ENCODE peak calls at places on chromosomes 5 and 9, in ten cellular contexts. R, E, G, S, Q, U, X, C, K and Z are unnamed samples.
A peak's percentile ranks its signal among the peaks of the same experiment; 100 is the strongest.

GRCh38 chr9:88783613-88784230 is 207.5 kb upstream of the S1PR3 start:
- DNase-seq in R (no peak), E (no peak), G (no peak), S (no peak), Q (no peak), U (no peak), X (no peak), C (no peak), K (no peak), Z (no peak)

GRCh38 chr5:104345513-104345823 is 782.9 kb upstream of the NUDT12 start:
- DNase-seq in R (no peak), E (no peak), G (no peak), S (no peak), Q (no peak), U (no peak), X (no peak), C (no peak), K (no peak), Z (no peak)

GRCh38 chr9:125568616-125569015 is 138.4 kb downstream of the MAPKAP1 start:
- DNase-seq in R (no peak), E (no peak), G (no peak), S (no peak), Q (no peak), U (no peak), X (no peak), C (no peak), K (no peak), Z (no peak)

GRCh38 chr5:68046445-68046844 is 169.1 kb upstream of the PIK3R1 start:
- DNase-seq in R (peak; percentile 42), E (no peak), G (no peak), S (no peak), Q (no peak), U (peak; percentile 46), X (peak; percentile 96), C (peak; percentile 19), K (no peak), Z (no peak)

GRCh38 chr5:50711280-50711679 is 44.8 kb downstream of the PARP8 start:
- DNase-seq in R (no peak), E (peak; percentile 48), G (no peak), S (peak; percentile 38), Q (peak; percentile 2), U (no peak), X (peak; percentile 6), C (peak; percentile 41), K (no peak), Z (no peak)

GRCh38 chr5:76901522-76901921 is 51.3 kb upstream of the CRHBP start:
- DNase-seq in R (no peak), E (no peak), G (no peak), S (no peak), Q (no peak), U (no peak), X (no peak), C (no peak), K (no peak), Z (no peak)

GRCh38 chr5:91359957-91360609 is 23.0 kb downstream of the ARRDC3 start:
- DNase-seq in R (no peak), E (no peak), G (no peak), S (no peak), Q (no peak), U (no peak), X (no peak), C (no peak), K (no peak), Z (no peak)

GRCh38 chr9:33041459-33042188 is 16.6 kb downstream of the DNAJA1 start:
- DNase-seq in R (no peak), E (no peak), G (no peak), S (no peak), Q (no peak), U (no peak), X (no peak), C (no peak), K (no peak), Z (no peak)

GRCh38 chr9:36928670-36929349 is 105.3 kb downstream of the PAX5 start:
- DNase-seq in R (no peak), E (no peak), G (no peak), S (no peak), Q (no peak), U (no peak), X (peak; percentile 72), C (no peak), K (no peak), Z (no peak)

GRCh38 chr9:92648447-92649406 is 21.2 kb downstream of the IPPK start:
- DNase-seq in R (no peak), E (no peak), G (no peak), S (no peak), Q (peak; percentile 61), U (no peak), X (no peak), C (no peak), K (no peak), Z (no peak)

GRCh38 chr5:31197183-31197582 is 3.7 kb downstream of the CDH6 start:
- DNase-seq in R (no peak), E (no peak), G (no peak), S (no peak), Q (no peak), U (no peak), X (peak; percentile 87), C (no peak), K (no peak), Z (no peak)

GRCh38 chr9:117416856-117417255 is 2.0 kb upstream of the ASTN2 start:
- DNase-seq in R (no peak), E (no peak), G (no peak), S (no peak), Q (no peak), U (no peak), X (no peak), C (no peak), K (no peak), Z (no peak)

GRCh38 chr9:117414906-117415583 is at the start of gene ASTN2:
- DNase-seq in R (no peak), E (no peak), G (peak; percentile 63), S (no peak), Q (peak; percentile 91), U (no peak), X (no peak), C (peak; percentile 38), K (no peak), Z (peak; percentile 71)

GRCh38 chr9:117414220-117414905 is 494 bp downstream of the ASTN2 start:
- DNase-seq in R (no peak), E (no peak), G (peak; percentile 70), S (peak; percentile 37), Q (peak; percentile 80), U (no peak), X (peak; percentile 1), C (peak; percentile 30), K (no peak), Z (peak; percentile 67)

GRCh38 chr9:117413346-117414219 is 1.3 kb downstream of the ASTN2 start:
- DNase-seq in R (no peak), E (no peak), G (peak; percentile 70), S (no peak), Q (peak; percentile 82), U (no peak), X (no peak), C (no peak), K (no peak), Z (peak; percentile 84)

GRCh38 chr9:117415584-117415937 is 704 bp upstream of the ASTN2 start:
- DNase-seq in R (no peak), E (no peak), G (peak; percentile 32), S (no peak), Q (peak; percentile 58), U (no peak), X (no peak), C (no peak), K (no peak), Z (peak; percentile 63)
- TF ChIP-seq CTCF in R (no peak), E (no peak), G (no peak), S (no peak), Q (no peak), U (no peak), X (no peak), C (no peak), K (no peak), Z (peak; percentile 25)

GRCh38 chr9:81083062-81083461 is 606.3 kb downstream of the TLE1 start:
- DNase-seq in R (no peak), E (no peak), G (peak; percentile 4), S (no peak), Q (peak; percentile 3), U (no peak), X (peak; percentile 43), C (no peak), K (no peak), Z (no peak)
- TF ChIP-seq CTCF in R (no peak), E (no peak), G (peak; percentile 34), S (no peak), Q (peak; percentile 28), U (peak; percentile 11), X (peak; percentile 66), C (peak; percentile 7), K (no peak), Z (peak; percentile 17)

DNA sequence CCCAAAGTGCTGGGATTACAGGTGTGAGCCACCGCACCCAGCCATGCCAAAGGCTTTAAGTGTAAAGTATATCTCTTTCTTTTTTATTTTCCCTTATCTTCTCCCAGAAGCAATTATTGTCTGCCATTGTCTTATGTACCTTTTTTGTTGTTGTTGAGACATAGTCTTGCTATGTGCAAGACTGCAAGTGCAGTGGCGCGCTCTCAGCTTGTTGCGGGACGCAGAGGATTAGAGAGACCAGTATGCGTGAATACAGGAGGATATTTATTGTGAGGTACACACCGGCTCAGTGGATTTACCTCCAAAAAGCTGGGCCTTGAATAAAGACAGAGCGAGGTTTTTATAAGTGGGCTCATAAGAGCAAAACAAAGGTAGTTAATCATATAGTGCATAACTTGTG is 11.8 kb downstream of the TMEM38B start:
- DNase-seq in R (no peak), E (no peak), G (no peak), S (no peak), Q (no peak), U (no peak), X (no peak), C (no peak), K (no peak), Z (no peak)
- TF ChIP-seq CTCF in R (no peak), E (no peak), G (no peak), S (no peak), Q (no peak), U (no peak), X (no peak), C (no peak), K (no peak), Z (no peak)

GRCh38 chr5:82257729-82258128 is 20.4 kb downstream of the RPS23 start:
- DNase-seq in R (no peak), E (no peak), G (no peak), S (no peak), Q (no peak), U (no peak), X (no peak), C (no peak), K (no peak), Z (no peak)

GRCh38 chr5:82265052-82265451 is 13.1 kb downstream of the RPS23 start:
- DNase-seq in R (no peak), E (no peak), G (no peak), S (no peak), Q (no peak), U (no peak), X (no peak), C (no peak), K (no peak), Z (no peak)

GRCh38 chr5:82257247-82257646 is 20.9 kb downstream of the RPS23 start:
- DNase-seq in R (no peak), E (no peak), G (no peak), S (no peak), Q (no peak), U (no peak), X (no peak), C (no peak), K (no peak), Z (no peak)

GRCh38 chr5:82255844-82256243 is 22.3 kb downstream of the RPS23 start:
- DNase-seq in R (no peak), E (no peak), G (no peak), S (no peak), Q (no peak), U (no peak), X (no peak), C (no peak), K (no peak), Z (no peak)

GRCh38 chr5:82259172-82259800 is 18.9 kb downstream of the RPS23 start:
- DNase-seq in R (no peak), E (no peak), G (no peak), S (no peak), Q (peak; percentile 30), U (no peak), X (peak; percentile 11), C (no peak), K (no peak), Z (no peak)
- TF ChIP-seq CTCF in R (peak; percentile 23), E (peak; percentile 28), G (peak; percentile 47), S (no peak), Q (peak; percentile 67), U (peak; percentile 20), X (peak; percentile 38), C (peak; percentile 16), K (no peak), Z (peak; percentile 18)